ENCODE peak calls at places on chromosomes 16 and 17, in eight cellular contexts. X, E, A, U, M, P, C and D are unnamed samples. For H3K27me3 and H3K36me3, the result is how much of the 10 kb centered on the place peaks cover.

GRCh38 chr16:53744449-53744848 is 40.5 kb downstream of the FTO start:
- DNase-seq in X (no peak), C (no peak), P (no peak), E (no peak), A (no peak), U (no peak), M (peak), D (no peak)

GRCh38 chr16:29876578-29877249 is 13.7 kb upstream of the CDIPT start:
- DNase-seq in C (no peak), P (no peak), E (no peak), U (no peak), A (no peak), M (peak), X (peak), D (no peak)

GRCh38 chr16:57307365-57307764 is 22.9 kb upstream of the PLLP start:
- DNase-seq in U (no peak), C (no peak), E (no peak), A (no peak), P (no peak), X (no peak), M (no peak), D (peak)

GRCh38 chr16:17360810-17361209 is 110.0 kb downstream of the XYLT1 start:
- DNase-seq in E (no peak), U (peak), C (no peak), P (no peak), M (no peak), X (no peak), A (no peak), D (no peak)

GRCh38 chr16:87713469-87714229 is 52.1 kb downstream of the KLHDC4 start:
- DNase-seq in C (no peak), E (no peak), P (no peak), A (no peak), M (no peak), U (no peak), X (no peak), D (no peak)

GRCh38 chr17:35467824-35468223 is 19.3 kb upstream of the SLFN13 start:
- DNase-seq in C (no peak), U (no peak), A (no peak), P (no peak), M (no peak), E (no peak), X (no peak), D (no peak)

GRCh38 chr17:59642535-59642934 is 22.8 kb downstream of the CLTC start:
- DNase-seq in E (no peak), P (no peak), C (no peak), M (no peak), A (no peak), X (no peak), U (no peak), D (no peak)

GRCh38 chr16:8730335-8730915 is 56.0 kb downstream of the ABAT start:
- DNase-seq in P (no peak), M (no peak), X (no peak), E (no peak), C (no peak), U (peak), A (peak), D (no peak)

GRCh38 chr17:70405492-70406220 is 236.3 kb downstream of the KCNJ2 start:
- DNase-seq in X (no peak), M (no peak), C (peak), A (peak), P (no peak), U (peak), E (peak), D (no peak)

GRCh38 chr17:76911299-76912007 is 43.2 kb downstream of the MGAT5B start:
- DNase-seq in X (peak), U (no peak), C (no peak), A (no peak), M (no peak), E (no peak), P (no peak), D (no peak)

GRCh38 chr16:81838794-81839193 is 59.7 kb downstream of the PLCG2 start:
- DNase-seq in E (peak), C (no peak), X (no peak), P (no peak), A (peak), M (no peak), U (no peak), D (no peak)

GRCh38 chr16:58501242-58502131 is 1.5 kb downstream of the NDRG4 start:
- DNase-seq in X (peak), U (peak), C (no peak), E (no peak), P (peak), M (peak), A (no peak), D (no peak)

GRCh38 chr17:81512984-81513668 is 527 bp upstream of the ACTG1 start:
- DNase-seq in C (no peak), X (peak), M (peak), A (peak), P (peak), U (peak), E (no peak), D (peak)

GRCh38 chr17:29140631-29141483 is 39.3 kb downstream of the MYO18A start:
- DNase-seq in X (peak), U (no peak), M (no peak), C (no peak), P (no peak), E (no peak), A (no peak), D (peak)

GRCh38 chr17:79609616-79610150 is 1.2 kb downstream of the RBFOX3 start:
- DNase-seq in A (no peak), X (peak), C (no peak), E (no peak), P (no peak), U (no peak), M (peak), D (no peak)
- H3K27me3 ChIP-seq in A (under half), X (half or more), C (half or more), E (under half), P (half or more), U (under half), M (under half), D (half or more)

DNA sequence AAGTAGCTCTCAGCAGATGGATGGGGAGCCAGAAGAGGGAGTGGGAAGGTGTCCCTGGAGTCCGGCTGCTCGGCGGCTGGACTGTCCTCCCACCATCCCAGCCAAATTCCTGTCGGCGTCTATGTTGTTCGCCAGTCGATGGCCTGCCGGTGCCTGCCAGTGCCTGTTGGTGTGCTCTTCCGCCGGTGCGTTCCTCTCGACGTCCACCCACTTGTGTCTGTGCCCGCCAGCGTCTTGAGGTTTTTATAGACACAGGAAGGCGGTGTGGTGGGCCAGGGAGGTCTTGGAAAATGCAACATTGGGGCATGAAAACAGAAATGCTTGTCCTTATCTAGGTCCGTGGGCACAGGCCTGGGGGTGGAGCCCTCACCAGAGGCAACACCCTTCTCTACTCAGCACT is 167.8 kb downstream of the IRF8 start:
- DNase-seq in X (no peak), U (no peak), C (no peak), A (no peak), P (no peak), M (no peak), E (no peak), D (no peak)
- H3K36me3 ChIP-seq in X (under half), U (under half), C (under half), A (under half), P (under half), M (under half), E (under half), D (under half)

GRCh38 chr16:2484898-2485508 is 10.1 kb downstream of the TBC1D24 start:
- DNase-seq in C (no peak), U (no peak), E (no peak), X (no peak), A (no peak), M (no peak), P (no peak), D (no peak)

GRCh38 chr16:2482181-2483107 is 7.5 kb downstream of the TBC1D24 start:
- DNase-seq in A (peak), X (no peak), E (no peak), M (no peak), P (peak), U (peak), C (no peak), D (peak)

GRCh38 chr16:2483160-2483559 is 8.2 kb downstream of the TBC1D24 start:
- DNase-seq in P (no peak), U (no peak), C (no peak), M (no peak), E (no peak), A (no peak), X (no peak), D (peak)

GRCh38 chr16:2485811-2486507 is 11.0 kb downstream of the TBC1D24 start:
- DNase-seq in M (no peak), C (no peak), E (no peak), A (no peak), P (no peak), X (no peak), U (no peak), D (no peak)

GRCh38 chr16:2483939-2484897 is 9.3 kb downstream of the TBC1D24 start:
- DNase-seq in C (no peak), U (no peak), X (no peak), E (no peak), P (no peak), M (no peak), A (no peak), D (no peak)
- H3K4me3 ChIP-seq in C (no peak), U (no peak), X (no peak), E (no peak), P (no peak), M (no peak), A (no peak), D (no peak)

DNA sequence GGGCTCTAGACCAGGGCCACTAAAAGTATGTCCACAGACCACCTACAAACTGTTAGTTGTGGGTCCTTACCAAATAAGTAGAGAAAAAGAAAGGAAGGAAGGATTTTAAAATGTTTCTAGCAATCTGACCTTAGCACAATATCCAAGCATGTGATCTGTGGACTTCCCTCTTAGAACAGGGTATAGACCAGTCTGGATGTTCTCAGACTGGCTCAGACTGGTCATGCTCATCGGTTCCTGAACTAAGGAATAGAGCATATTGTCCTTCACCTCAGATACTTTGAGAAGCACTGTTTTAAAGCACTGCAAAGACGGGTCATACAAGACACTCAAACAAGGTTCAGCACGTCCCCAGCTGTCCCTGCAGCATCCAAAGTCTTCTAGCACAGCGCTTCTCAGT is 25.8 kb downstream of the CUEDC1 start:
- DNase-seq in P (no peak), E (no peak), M (no peak), A (no peak), U (no peak), X (no peak), C (no peak), D (no peak)
- H3K27me3 ChIP-seq in P (under half), E (under half), M (under half), A (under half), U (under half), X (under half), C (under half), D (under half)

GRCh38 chr17:72311004-72311403 is 190.2 kb downstream of the SOX9 start:
- DNase-seq in M (no peak), P (no peak), E (no peak), U (no peak), A (no peak), X (no peak), C (no peak), D (no peak)
- H3K36me3 ChIP-seq in M (under half), P (under half), E (under half), U (under half), A (under half), X (under half), C (under half), D (under half)